ENCODE peak calls at places on chromosomes 5 and 9, in five cellular contexts. D, E, F, L and G are unnamed samples.

GRCh38 chr9:109246533-109246932 is 74.3 kb downstream of the EPB41L4B start:
- DNase-seq in D (no peak), E (no peak), F (no peak), L (no peak), G (no peak)

GRCh38 chr9:108521063-108521462 is 334.7 kb downstream of the ACTL7B start:
- DNase-seq in D (peak), E (no peak), F (no peak), L (peak), G (peak)

GRCh38 chr9:38067892-38068615 is 973 bp downstream of the SHB start:
- DNase-seq in D (no peak), E (peak), F (no peak), L (no peak), G (no peak)

GRCh38 chr5:32989815-32990214 is 278.7 kb downstream of the NPR3 start:
- DNase-seq in D (no peak), E (no peak), F (no peak), L (no peak), G (peak)

GRCh38 chr5:137070521-137070920 is 428.6 kb downstream of the SPOCK1 start:
- DNase-seq in D (no peak), E (no peak), F (no peak), L (no peak), G (no peak)

GRCh38 chr9:81772144-81772543 is 82.8 kb upstream of the TLE1 start:
- DNase-seq in D (no peak), E (no peak), F (no peak), L (no peak), G (no peak)

GRCh38 chr9:84940294-84940693 is 270.8 kb downstream of the NTRK2 start:
- DNase-seq in D (no peak), E (no peak), F (peak), L (no peak), G (peak)

GRCh38 chr9:110912701-110913291 is 125.5 kb downstream of the LPAR1 start:
- DNase-seq in D (peak), E (no peak), F (no peak), L (peak), G (no peak)

GRCh38 chr5:157308826-157309465 is 43.0 kb downstream of the CYFIP2 start:
- DNase-seq in D (peak), E (no peak), F (no peak), L (no peak), G (no peak)

GRCh38 chr9:2824564-2824963 is 19.3 kb downstream of the PUM3 start:
- DNase-seq in D (no peak), E (no peak), F (no peak), L (no peak), G (no peak)

GRCh38 chr5:62214701-62215100 is 91.3 kb upstream of the KIF2A start:
- DNase-seq in D (no peak), E (no peak), F (no peak), L (peak), G (peak)

GRCh38 chr5:138626333-138626944 is 51.2 kb upstream of the HSPA9 start:
- DNase-seq in D (no peak), E (no peak), F (no peak), L (no peak), G (no peak)

GRCh38 chr9:121708768-121709488 is 57.5 kb downstream of the DAB2IP start:
- DNase-seq in D (no peak), E (no peak), F (no peak), L (no peak), G (no peak)

GRCh38 chr9:71604197-71605063 is 163.9 kb downstream of the CEMIP2 start:
- DNase-seq in D (peak), E (peak), F (no peak), L (peak), G (peak)

GRCh38 chr9:122115176-122116035 is 22.3 kb upstream of the TTLL11 start:
- DNase-seq in D (no peak), E (no peak), F (no peak), L (no peak), G (no peak)

GRCh38 chr5:62312036-62312435 is 6.0 kb downstream of the KIF2A start:
- DNase-seq in D (no peak), E (no peak), F (no peak), L (peak), G (peak)

GRCh38 chr9:103364753-103365152 is 369.6 kb downstream of the CYLC2 start:
- DNase-seq in D (peak), E (no peak), F (peak), L (peak), G (peak)

GRCh38 chr5:6478793-6479192 is 30.1 kb downstream of the UBE2QL1 start:
- DNase-seq in D (no peak), E (no peak), F (no peak), L (no peak), G (no peak)

GRCh38 chr5:158881076-158881880 is 218.4 kb downstream of the EBF1 start:
- DNase-seq in D (no peak), E (no peak), F (no peak), L (no peak), G (no peak)
- H3K4me3 ChIP-seq in D (no peak), E (no peak), F (no peak), L (no peak), G (no peak)

GRCh38 chr5:111681414-111681790 is 75.6 kb downstream of the NREP start:
- DNase-seq in D (peak), E (no peak), F (no peak), L (no peak), G (no peak)
- H3K4me3 ChIP-seq in D (no peak), E (no peak), F (no peak), L (no peak), G (no peak)

GRCh38 chr9:136346157-136346481 is 17.4 kb downstream of the DNLZ start:
- DNase-seq in D (no peak), E (no peak), F (no peak), L (no peak), G (no peak)

GRCh38 chr9:136343884-136344269 is 16.5 kb downstream of the GPSM1 start:
- DNase-seq in D (no peak), E (no peak), F (no peak), L (no peak), G (no peak)

GRCh38 chr9:136346927-136347465 is 16.5 kb downstream of the DNLZ start:
- DNase-seq in D (no peak), E (no peak), F (no peak), L (no peak), G (no peak)

GRCh38 chr9:136344544-136345280 is 17.4 kb downstream of the GPSM1 start:
- DNase-seq in D (no peak), E (no peak), F (no peak), L (no peak), G (no peak)

DNA sequence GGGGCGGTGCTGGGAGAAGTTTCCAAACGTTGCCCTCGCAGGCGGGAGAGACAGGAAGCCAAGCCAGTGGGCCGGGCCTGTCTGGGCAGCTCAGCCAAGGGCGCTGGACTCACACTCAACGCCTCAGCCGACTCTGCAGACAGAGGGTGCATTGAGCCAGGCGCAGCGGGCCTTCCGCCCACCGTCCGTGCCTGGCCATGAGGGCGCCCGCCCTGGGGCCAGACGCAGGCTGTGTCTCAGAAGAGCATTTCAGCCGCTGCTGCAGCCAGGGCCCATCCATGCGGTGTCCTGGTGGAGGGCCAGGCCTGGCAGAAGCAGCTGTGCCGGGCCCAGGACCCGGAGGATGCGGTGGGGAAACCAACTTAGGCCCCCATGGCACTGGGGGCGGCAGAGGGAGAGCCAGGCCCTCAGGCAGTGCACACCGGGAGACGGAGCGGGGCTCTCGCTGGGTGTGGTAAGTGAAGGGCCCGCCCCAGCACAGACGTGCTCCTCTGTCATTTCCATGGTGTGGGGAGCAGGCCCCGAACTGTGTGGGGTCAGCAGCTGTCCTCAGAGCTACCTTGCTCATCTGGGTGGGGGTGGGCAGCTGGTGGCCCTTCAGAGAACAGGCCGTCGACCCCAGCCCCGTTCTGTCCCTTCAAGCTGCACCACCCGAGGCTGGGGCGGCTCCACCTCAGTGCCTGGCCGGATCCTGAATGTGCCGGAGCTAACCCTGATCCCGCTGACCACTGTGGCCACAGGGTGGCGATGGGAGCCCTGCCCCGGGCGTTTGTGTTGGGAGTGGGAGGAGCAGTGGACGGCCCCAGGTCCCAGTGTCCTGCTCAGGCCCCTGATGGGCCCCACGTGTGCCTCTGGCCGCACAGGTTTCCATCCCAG is 18.0 kb downstream of the DNLZ start:
- DNase-seq in D (peak), E (peak), F (no peak), L (peak), G (peak)
- H3K4me3 ChIP-seq in D (no peak), E (peak), F (no peak), L (no peak), G (peak)

GRCh38 chr5:151683936-151684586 is 2.7 kb downstream of the SPARC start:
- DNase-seq in D (peak), E (no peak), F (no peak), L (peak), G (no peak)
- H3K4me3 ChIP-seq in D (peak), E (peak), F (no peak), L (peak), G (no peak)